ENCODE peak calls at places on chromosomes 5 and 9, in six cellular contexts. H is HepG2, W is SK-N-SH, N is HCT116, J is GM12878, I is K562. A is an unnamed sample. For H3K9me3, the result is how much of the 10 kb centered on the place peaks cover.

GRCh38 chr5:150139334-150139733 is 16.3 kb downstream of the PDGFRB start:
- DNase-seq in W (no peak), I (no peak), H (no peak), N (no peak), J (no peak), A (no peak)

GRCh38 chr5:87940775-87941174 is 327.9 kb downstream of the TMEM161B start:
- DNase-seq in H (no peak), W (no peak), N (no peak), I (no peak), J (no peak), A (no peak)

GRCh38 chr5:94192658-94193391 is 425.6 kb downstream of the KIAA0825 start:
- DNase-seq in I (no peak), H (no peak), W (no peak), N (no peak), J (no peak), A (no peak)

GRCh38 chr5:80255425-80255751 is 460 bp downstream of the SERINC5 start:
- DNase-seq in N (no peak), W (no peak), J (no peak), I (peak), H (no peak), A (peak)

GRCh38 chr5:133930061-133930823 is 38.2 kb downstream of the C5orf15 start:
- DNase-seq in J (no peak), W (no peak), N (no peak), H (no peak), I (peak), A (no peak)

GRCh38 chr5:108505608-108506007 is 123.7 kb upstream of the FBXL17 start:
- DNase-seq in W (no peak), J (no peak), H (no peak), N (no peak), I (no peak), A (no peak)

GRCh38 chr9:94936411-94936810 is 209.9 kb downstream of the AOPEP start:
- DNase-seq in H (no peak), N (no peak), I (no peak), W (no peak), J (no peak), A (no peak)

GRCh38 chr5:113119271-113119924 is 142.8 kb downstream of the DCP2 start:
- DNase-seq in W (peak), H (no peak), I (no peak), J (no peak), N (no peak), A (no peak)

GRCh38 chr5:74641014-74641777 is 668 bp upstream of the ENC1 start:
- DNase-seq in J (no peak), W (peak), I (peak), H (peak), N (peak), A (peak)

GRCh38 chr9:6128030-6128429 is 87.6 kb upstream of the IL33 start:
- DNase-seq in J (no peak), H (no peak), N (no peak), W (no peak), I (no peak), A (no peak)
- TF ChIP-seq MAX in J (no peak), H (no peak), N (no peak), W (no peak), I (no peak), A (no peak)

DNA sequence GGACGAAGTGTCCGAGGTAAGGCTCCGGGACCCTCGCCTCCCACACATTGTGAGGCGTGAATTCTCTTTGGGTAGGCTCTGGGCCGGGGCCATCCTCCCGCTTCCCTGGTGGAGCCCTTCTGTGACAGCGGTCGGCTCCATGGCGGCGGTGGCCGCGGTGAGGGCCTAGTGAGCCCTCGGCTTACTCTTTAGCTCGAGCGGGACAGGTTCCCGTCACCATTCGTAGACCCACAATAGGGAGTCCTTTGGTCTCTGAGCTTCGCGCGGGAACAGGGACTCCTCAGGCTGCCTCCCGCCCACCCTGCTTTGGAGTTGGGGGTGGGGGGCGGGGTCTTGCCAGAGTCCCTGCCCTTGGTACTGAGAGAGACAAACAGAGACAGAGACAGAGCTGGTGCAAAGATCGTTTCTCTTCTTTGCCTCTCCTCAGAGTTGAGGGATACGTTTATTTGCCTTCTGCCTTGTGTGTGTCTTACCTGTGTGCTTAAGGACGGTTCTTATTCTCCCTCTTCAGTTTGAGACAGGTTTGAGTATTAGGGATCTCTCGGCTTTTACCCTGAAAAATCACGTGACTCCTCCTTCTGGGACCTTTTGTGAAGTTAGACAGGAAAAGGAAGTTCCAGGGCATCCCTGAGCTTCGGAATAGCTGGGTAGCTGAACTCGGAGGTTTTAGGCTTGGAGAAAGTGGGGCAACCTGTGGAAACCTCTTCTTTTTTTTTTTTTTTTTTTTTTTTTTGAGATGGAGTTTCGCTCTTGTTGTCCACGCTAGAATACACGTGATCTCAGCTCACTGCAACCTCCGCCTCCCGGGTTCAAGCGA is 833 bp downstream of the ANKHD1 start:
- DNase-seq in N (no peak), I (peak), J (peak), W (peak), H (peak), A (peak)
- TF ChIP-seq REST in N (no peak), I (peak), J (peak), W (peak), H (peak), A (peak)

DNA sequence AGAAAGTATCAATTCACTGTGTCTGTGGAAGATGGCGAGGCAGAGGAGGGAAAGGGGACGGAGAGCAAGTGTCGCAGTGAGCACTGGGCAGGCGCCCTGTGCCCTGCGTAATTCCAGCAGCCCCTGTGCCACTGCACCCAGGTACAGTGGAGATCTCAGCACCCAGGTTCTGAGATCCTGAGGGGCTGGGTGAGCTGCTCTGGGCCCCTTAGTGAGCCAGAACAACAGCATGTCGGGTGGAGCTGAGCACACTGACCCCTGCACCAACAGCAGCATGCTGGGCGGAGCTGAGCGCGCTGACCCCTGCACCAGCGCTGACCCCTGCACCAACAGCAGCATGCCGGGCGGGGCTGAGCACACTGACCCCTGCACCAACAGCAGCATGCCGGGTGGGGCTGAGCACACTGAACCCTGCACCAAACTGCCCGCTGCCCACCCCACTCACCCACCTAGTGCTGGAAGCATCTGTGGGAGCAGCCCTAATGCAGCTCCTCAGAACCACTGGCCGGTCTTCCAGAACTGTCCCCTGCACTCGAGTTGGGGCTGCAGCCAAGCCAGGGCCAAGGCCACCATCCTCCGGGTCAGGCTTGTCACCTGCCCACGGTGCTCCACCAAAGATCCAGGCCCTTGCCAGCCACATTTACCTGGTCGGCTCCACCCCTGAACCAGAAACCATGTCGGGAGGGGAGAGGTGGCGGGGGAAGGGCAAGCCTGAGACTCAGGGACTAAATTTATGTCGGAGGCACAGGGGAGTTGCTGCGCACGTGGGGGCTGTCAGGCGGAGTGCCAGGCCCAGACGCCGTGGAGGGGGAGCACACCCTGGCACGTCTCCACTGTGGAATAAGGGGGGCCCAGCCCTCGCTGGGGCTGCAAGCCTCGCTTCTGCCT is 80.4 kb downstream of the ADAMTS2 start:
- DNase-seq in N (no peak), I (no peak), H (peak), J (no peak), W (peak), A (no peak)
- H3K9me3 ChIP-seq in N (under half), I (under half), H (under half), J (under half), W (under half), A (under half)

GRCh38 chr5:107403561-107403960 is 267.2 kb downstream of the EFNA5 start:
- DNase-seq in H (no peak), J (no peak), W (no peak), N (no peak), I (no peak), A (no peak)

GRCh38 chr5:107408564-107408963 is 262.2 kb downstream of the EFNA5 start:
- DNase-seq in H (no peak), W (no peak), I (no peak), J (no peak), N (no peak), A (no peak)

GRCh38 chr5:107401470-107402085 is 269.2 kb downstream of the EFNA5 start:
- DNase-seq in J (no peak), W (no peak), I (no peak), N (no peak), H (no peak), A (no peak)

GRCh38 chr5:107402881-107403280 is 267.9 kb downstream of the EFNA5 start:
- DNase-seq in I (no peak), N (no peak), W (peak), J (no peak), H (no peak), A (no peak)

DNA sequence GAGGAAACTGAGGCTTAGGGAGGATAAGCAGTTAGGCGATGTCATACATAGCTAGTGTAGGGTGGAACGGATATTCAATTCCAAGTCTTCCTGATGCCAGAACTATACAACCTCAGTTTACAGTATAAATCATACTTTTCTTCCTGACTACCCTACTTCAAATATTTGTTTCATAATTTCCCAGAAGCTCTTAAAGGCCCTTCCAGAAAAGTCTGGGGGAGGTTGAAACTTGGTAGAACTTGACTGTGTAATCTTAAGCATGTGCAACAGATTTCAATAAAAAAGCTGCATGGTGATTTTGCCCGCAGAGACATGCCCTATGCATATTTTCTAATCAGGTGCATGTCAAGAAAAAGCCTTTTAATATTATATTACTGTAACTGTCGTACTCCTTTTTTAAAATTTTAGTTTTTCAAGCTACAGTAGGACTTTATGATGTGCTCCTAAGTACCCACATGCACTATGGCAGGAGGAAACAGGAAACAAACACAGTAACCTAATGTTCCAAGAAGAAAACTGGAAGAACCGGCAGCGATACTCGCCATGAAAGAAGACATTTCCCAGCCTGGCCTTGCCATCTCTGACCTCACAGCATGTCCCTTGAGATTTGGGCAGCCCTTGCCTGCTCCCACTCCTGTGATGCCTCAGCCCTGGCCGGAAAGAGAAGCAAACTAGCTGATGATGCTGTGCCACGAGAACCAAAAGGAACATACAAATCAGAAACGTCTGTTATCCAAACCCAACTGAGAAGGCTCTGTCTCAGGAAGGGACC is 266.0 kb downstream of the EFNA5 start:
- DNase-seq in N (no peak), J (no peak), W (no peak), I (no peak), H (no peak), A (no peak)
- TF ChIP-seq MAX in N (no peak), J (no peak), W (no peak), I (no peak), H (no peak), A (no peak)